ENCODE peak calls at places on chromosome 21, in six cellular contexts. J is RWPE2, K is endodermal cell, C is NB4, B is astrocyte of the spinal cord, E is body of pancreas. W is an unnamed sample.

GRCh38 chr21:43918385-43918947 is 53.4 kb downstream of the AGPAT3 start:
- DNase-seq in J (no peak), K (no peak), C (no peak), B (no peak), E (no peak), W (no peak)

GRCh38 chr21:33127154-33127893 is 57.4 kb downstream of the OLIG1 start:
- DNase-seq in J (no peak), K (peak), C (peak), B (peak), E (peak), W (no peak)

GRCh38 chr21:45253180-45253579 is 34.5 kb downstream of the POFUT2 start:
- DNase-seq in J (peak), K (peak), C (peak), B (peak), E (no peak), W (no peak)

GRCh38 chr21:26127918-26128317 is 42.7 kb downstream of the APP start:
- DNase-seq in J (no peak), K (no peak), C (no peak), B (peak), E (peak), W (no peak)

GRCh38 chr21:44911066-44911383 is 9.7 kb downstream of the ITGB2 start:
- DNase-seq in J (no peak), K (no peak), C (no peak), B (no peak), E (no peak), W (no peak)

GRCh38 chr21:44653656-44654575 is 543 bp downstream of the KRTAP12-4 start:
- DNase-seq in J (no peak), K (no peak), C (no peak), B (no peak), E (no peak), W (peak)

GRCh38 chr21:44985441-44986401 is 45.9 kb downstream of the SLX9 start:
- DNase-seq in J (peak), K (peak), C (no peak), B (no peak), E (peak), W (no peak)

GRCh38 chr21:33655591-33656221 is 13.4 kb downstream of the ITSN1 start:
- DNase-seq in J (peak), K (peak), C (no peak), B (peak), E (peak), W (no peak)

GRCh38 chr21:31366825-31367224 is 22.8 kb upstream of the TIAM1 start:
- DNase-seq in J (peak), K (no peak), C (no peak), B (peak), E (no peak), W (no peak)

GRCh38 chr21:45289655-45290515 is 2.2 kb upstream of the POFUT2 start:
- DNase-seq in J (peak), K (peak), C (peak), B (no peak), E (no peak), W (peak)

GRCh38 chr21:44466351-44466954 is 11.1 kb downstream of the LRRC3 start:
- DNase-seq in J (no peak), K (no peak), C (no peak), B (no peak), E (no peak), W (no peak)

GRCh38 chr21:14968821-14969220 is 96.0 kb downstream of the NRIP1 start:
- DNase-seq in J (no peak), K (no peak), C (no peak), B (no peak), E (no peak), W (no peak)

GRCh38 chr21:32499249-32500055 is 85.9 kb downstream of the TCP10L start:
- DNase-seq in J (no peak), K (no peak), C (no peak), B (peak), E (no peak), W (no peak)

GRCh38 chr21:15138475-15138874 is 73.7 kb upstream of the NRIP1 start:
- DNase-seq in J (no peak), K (no peak), C (no peak), B (no peak), E (peak), W (no peak)

GRCh38 chr21:27155130-27155500 is 188.2 kb upstream of the ADAMTS5 start:
- DNase-seq in J (no peak), K (no peak), C (no peak), B (no peak), E (no peak), W (no peak)

GRCh38 chr21:35323947-35324346 is 274.8 kb upstream of the RUNX1 start:
- DNase-seq in J (no peak), K (no peak), C (no peak), B (peak), E (peak), W (no peak)

GRCh38 chr21:33332143-33332542 is 7.4 kb downstream of the IFNAR1 start:
- DNase-seq in J (no peak), K (no peak), C (no peak), B (no peak), E (no peak), W (no peak)

GRCh38 chr21:44566403-44566802 is 7.1 kb upstream of the KRTAP10-4 start:
- DNase-seq in J (no peak), K (no peak), C (peak), B (no peak), E (no peak), W (no peak)

GRCh38 chr21:36169465-36170128 is 13.0 kb downstream of the DOP1B start:
- DNase-seq in J (no peak), K (peak), C (no peak), B (no peak), E (no peak), W (no peak)

GRCh38 chr21:21200103-21200938 is 202.1 kb downstream of the NCAM2 start:
- DNase-seq in J (peak), K (no peak), C (no peak), B (peak), E (peak), W (no peak)

GRCh38 chr21:34974162-34974981 is 74.7 kb downstream of the RUNX1 start:
- DNase-seq in J (no peak), K (no peak), C (no peak), B (no peak), E (no peak), W (no peak)

GRCh38 chr21:26100573-26100972 is 70.0 kb downstream of the APP start:
- DNase-seq in J (no peak), K (no peak), C (no peak), B (no peak), E (no peak), W (no peak)

GRCh38 chr21:43842742-43843141 is 22.3 kb upstream of the AGPAT3 start:
- DNase-seq in J (no peak), K (no peak), C (peak), B (no peak), E (no peak), W (no peak)

GRCh38 chr21:45244799-45245340 is 42.8 kb downstream of the POFUT2 start:
- DNase-seq in J (no peak), K (peak), C (no peak), B (no peak), E (no peak), W (peak)

GRCh38 chr21:35475768-35476167 is 426.7 kb upstream of the RUNX1 start:
- DNase-seq in J (no peak), K (no peak), C (peak), B (peak), E (no peak), W (no peak)

DNA sequence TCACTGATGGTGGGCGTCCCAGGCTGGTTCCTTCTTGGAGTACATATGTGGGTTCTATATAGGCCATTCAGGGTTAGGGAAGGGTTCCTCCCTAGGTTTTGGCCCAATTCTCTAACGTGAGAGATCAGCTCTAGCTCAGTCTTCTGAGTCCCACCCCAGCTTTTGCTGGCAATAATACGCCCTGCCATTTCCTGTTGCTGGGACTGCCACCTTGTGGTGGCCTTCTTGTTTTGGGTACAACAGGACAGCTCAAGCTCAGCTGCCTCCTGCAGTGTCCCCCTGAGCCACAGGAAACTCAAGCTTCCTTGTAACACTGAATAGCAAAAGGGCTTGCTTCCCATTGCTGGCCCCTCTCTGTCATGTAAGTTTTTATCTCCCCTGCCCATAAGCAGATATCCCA is 77.8 kb downstream of the BACH1 start:
- DNase-seq in J (no peak), K (peak), C (peak), B (no peak), E (peak), W (no peak)
- TF ChIP-seq CTCF in J (peak), K (peak), C (peak), B (peak), E (peak), W (peak)

DNA sequence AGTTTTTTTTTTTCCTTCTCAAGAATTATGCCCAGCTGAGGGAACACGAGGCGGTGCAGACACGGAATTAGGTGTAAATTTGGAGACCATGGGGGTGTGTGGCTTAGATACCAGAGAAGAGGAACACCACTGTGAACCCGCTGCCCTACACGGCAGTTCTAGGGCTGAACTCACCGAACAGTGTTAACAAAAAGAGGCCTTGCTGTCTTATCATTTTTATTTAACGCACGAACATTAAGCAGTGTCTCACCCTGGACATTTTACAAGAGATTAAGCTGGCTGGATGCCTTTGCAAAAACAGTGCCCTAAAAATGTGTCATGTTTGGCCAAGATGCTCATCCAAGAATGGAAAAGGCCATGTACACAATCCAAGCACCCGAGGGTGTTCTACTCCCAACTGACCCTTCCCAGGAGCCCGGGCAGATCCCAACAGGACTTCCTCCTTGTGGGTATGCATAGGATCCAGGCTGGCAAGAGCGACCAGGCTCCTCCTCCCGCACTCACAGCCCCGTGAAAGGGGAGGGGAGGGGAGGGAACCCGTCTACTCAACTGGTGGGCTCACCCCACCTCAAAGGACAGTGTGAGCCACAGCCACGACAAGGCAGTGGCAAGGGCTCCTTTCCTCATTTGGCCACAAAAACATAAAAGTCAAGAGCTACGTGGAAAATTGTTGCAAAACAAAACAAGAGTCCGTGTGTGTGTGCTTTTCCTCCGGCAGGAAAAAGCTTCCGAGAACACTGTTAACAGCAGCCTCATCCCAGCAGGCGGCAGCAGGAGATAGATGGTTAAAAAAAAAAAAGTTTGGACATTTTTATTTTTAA is 20.3 kb downstream of the C2CD2 start:
- DNase-seq in J (no peak), K (no peak), C (no peak), B (no peak), E (no peak), W (no peak)
- TF ChIP-seq CTCF in J (peak), K (no peak), C (no peak), B (peak), E (no peak), W (peak)

DNA sequence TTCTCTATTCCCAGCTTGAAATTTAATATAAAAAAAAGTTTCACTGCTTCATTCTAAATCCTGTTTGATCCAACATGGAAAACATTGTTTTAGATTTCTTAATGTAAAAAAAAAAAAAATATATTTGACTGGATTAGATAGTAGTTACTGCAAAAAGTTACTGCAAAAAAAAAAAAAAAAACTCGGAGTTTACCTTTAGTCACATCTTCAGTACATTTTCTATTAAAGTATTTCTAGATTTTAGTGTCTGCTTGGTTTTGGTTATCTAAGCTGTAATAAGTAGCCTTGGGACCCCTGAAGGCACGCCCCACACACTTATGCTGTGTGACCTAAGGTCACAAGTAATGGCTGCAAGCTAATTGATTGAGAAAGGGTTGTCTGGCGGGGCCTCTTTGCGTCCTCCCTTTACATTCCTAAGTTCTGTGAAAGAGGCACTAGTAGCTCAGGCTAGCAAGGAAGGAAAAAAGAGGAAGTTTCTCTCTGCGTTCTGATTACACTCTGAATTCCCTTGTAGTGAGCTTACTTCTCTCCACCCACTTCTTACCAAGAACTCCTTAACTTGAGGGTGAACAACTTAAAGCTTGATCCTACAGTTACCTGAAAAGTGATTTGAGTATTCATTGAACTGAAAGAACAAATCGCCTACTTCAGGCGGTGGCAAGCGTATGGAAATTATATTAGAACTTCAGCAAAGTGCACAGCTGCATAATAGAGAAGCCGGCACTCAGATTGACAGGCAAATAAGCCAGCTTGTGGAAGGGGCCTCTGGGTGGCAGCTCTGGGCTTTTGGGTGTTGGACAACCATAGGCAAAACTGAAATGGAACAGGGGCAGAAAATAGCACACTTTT is 464.2 kb downstream of the USP25 start:
- DNase-seq in J (no peak), K (peak), C (peak), B (peak), E (peak), W (peak)
- TF ChIP-seq CTCF in J (no peak), K (peak), C (no peak), B (peak), E (no peak), W (peak)

GRCh38 chr21:37460196-37460595 is 93.6 kb downstream of the DYRK1A start:
- DNase-seq in J (no peak), K (peak), C (peak), B (no peak), E (no peak), W (no peak)
- TF ChIP-seq CTCF in J (peak), K (peak), C (peak), B (peak), E (no peak), W (peak)

DNA sequence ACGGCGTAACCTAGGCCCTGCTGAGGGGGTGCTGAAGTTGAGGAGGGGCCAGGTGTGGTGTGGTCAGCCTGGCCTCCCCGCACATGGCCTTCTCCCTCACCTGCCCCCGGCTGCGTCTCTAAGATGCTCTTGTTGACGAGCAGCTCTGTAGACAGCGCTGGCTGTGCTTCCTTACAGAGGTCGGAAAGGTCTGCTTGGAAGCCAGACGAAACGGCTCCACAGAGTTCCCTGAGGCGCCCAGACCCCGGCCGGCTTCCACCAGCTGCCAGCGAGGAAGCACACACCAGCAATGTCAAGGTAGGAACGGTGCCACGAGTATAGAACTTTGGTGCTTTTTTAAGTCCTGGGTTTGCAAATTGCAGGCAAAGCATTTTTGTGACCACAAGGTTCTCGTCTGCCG is 18.8 kb upstream of the DIP2A start:
- DNase-seq in J (no peak), K (no peak), C (no peak), B (no peak), E (no peak), W (no peak)
- TF ChIP-seq CTCF in J (no peak), K (no peak), C (no peak), B (no peak), E (no peak), W (no peak)

DNA sequence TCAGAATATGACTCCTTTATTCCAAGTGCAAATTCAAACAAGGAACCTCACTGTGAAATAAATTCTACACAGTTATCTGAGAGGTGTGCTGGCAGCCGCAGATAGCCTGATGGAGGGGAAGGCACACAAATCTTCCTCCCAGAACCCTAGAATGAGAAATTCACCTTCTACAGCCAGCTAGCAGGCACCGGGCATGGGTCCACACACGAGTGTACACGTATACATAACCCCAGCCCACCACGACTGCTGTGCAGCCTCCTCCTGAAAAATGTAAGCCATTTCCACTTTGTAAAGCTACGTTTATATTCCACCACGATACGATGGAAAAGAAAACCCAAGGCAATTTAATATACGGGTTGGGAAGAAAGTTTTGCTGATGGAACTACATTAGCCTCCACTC is 1.8 kb downstream of the BTG3 start:
- DNase-seq in J (no peak), K (no peak), C (peak), B (no peak), E (peak), W (no peak)
- TF ChIP-seq CTCF in J (no peak), K (no peak), C (no peak), B (no peak), E (no peak), W (no peak)

DNA sequence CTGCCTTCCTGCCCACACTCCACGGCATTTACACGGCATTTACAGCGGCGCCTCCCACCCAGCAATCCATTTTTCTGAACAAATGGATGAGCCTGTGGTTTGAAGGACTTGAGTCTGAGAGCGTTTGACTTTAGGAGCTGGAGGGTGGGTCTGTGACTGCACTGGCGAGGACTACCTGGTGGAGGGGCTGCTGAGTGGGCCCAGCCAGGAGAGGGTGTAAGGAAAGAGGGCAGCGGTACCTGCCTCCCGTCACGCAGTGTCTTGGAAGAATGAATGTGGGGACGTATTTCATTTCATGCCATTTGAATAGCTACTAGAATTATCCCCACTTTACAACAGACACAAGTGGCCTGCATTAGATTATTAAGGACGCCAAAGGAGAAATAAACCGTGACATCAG is 62.9 kb downstream of the B3GALT5 start:
- DNase-seq in J (no peak), K (peak), C (no peak), B (no peak), E (no peak), W (peak)
- TF ChIP-seq CTCF in J (no peak), K (peak), C (no peak), B (no peak), E (no peak), W (no peak)

W was measured in osteocyte.